ENCODE peak calls at places on chromosomes 12 and 14, in ten cellular contexts. E is activated T-cell treated with anti-CD3 and anti-CD28 coated beads for 24 hours; F is C1 segment of cervical spinal cord; L is GM12865; M is stimulated activated naive B cell treated with anti-CD40 and anti-IgM and Interleukin-4, amounts not matched to agents 10 μg/mL and 1 μg/mL and 100 μg/mL, for 72 hours; A is transverse colon; R is GDM1; Y is mammary epithelial cell; N is kidney glomerular epithelial cell; V is lung. S is an unnamed sample.

GRCh38 chr12:56718167-56718566 is 6.9 kb downstream of the NACA start:
- DNase-seq in Y (no peak), V (no peak), L (no peak), A (no peak), M (no peak), F (no peak), R (no peak), E (no peak), N (no peak), S (no peak)

GRCh38 chr12:104154806-104155205 is 16.8 kb upstream of the NFYB start:
- DNase-seq in M (no peak), N (no peak), V (no peak), F (no peak), Y (no peak), A (no peak), L (no peak), E (no peak), R (no peak), S (no peak)

GRCh38 chr12:113333877-113334785 is 778 bp downstream of the SLC8B1 start:
- DNase-seq in F (no peak), L (no peak), Y (peak; percentile 16), A (peak; percentile 26), R (no peak), M (no peak), E (no peak), N (no peak), V (peak; percentile 43), S (no peak)

GRCh38 chr14:69318241-69318640 is 58.3 kb downstream of the GALNT16 start:
- DNase-seq in A (no peak), R (no peak), N (peak; percentile 60), E (no peak), L (peak; percentile 18), M (peak; percentile 18), F (no peak), V (no peak), Y (no peak), S (no peak)

GRCh38 chr14:49972840-49973239 is 80.0 kb downstream of the ARF6 start:
- DNase-seq in A (peak; percentile 74), V (peak; percentile 54), F (no peak), E (no peak), R (no peak), Y (peak; percentile 89), N (peak; percentile 94), L (peak; percentile 51), M (peak; percentile 9), S (no peak)

GRCh38 chr12:54018608-54018984 is 9.6 kb upstream of the HOXC6 start:
- DNase-seq in N (no peak), A (no peak), F (no peak), V (no peak), Y (peak; percentile 54), M (no peak), R (no peak), L (no peak), E (no peak), S (no peak)

GRCh38 chr12:88650715-88651114 is 70.4 kb upstream of the KITLG start:
- DNase-seq in R (no peak), A (no peak), M (no peak), Y (peak; percentile 75), L (no peak), E (no peak), V (no peak), N (peak; percentile 62), F (no peak), S (no peak)

GRCh38 chr12:16560273-16560672 is 45.7 kb downstream of the LMO3 start:
- DNase-seq in R (no peak), N (no peak), V (no peak), M (no peak), L (no peak), A (no peak), E (no peak), Y (no peak), F (no peak), S (no peak)

GRCh38 chr12:26576266-26576665 is 256.7 kb downstream of the ITPR2 start:
- DNase-seq in V (no peak), Y (no peak), E (no peak), F (no peak), R (no peak), L (no peak), N (no peak), M (no peak), A (no peak), S (no peak)

GRCh38 chr12:67509987-67510386 is 138.6 kb upstream of the DYRK2 start:
- DNase-seq in M (no peak), A (no peak), Y (no peak), E (no peak), V (no peak), R (no peak), L (no peak), N (no peak), F (no peak), S (no peak)

GRCh38 chr12:19095869-19096480 is 33.6 kb upstream of the PLEKHA5 start:
- DNase-seq in Y (peak; percentile 69), M (no peak), A (no peak), F (no peak), R (no peak), V (no peak), N (no peak), L (no peak), E (no peak), S (no peak)

GRCh38 chr12:93032748-93033147 is 103.7 kb upstream of the EEA1 start:
- DNase-seq in A (no peak), R (no peak), F (no peak), M (no peak), L (no peak), N (no peak), V (no peak), E (no peak), Y (peak; percentile 10), S (no peak)

GRCh38 chr12:26830783-26831601 is 2.0 kb downstream of the ITPR2 start:
- DNase-seq in F (no peak), M (no peak), V (no peak), A (no peak), Y (no peak), N (no peak), R (no peak), E (no peak), L (no peak), S (no peak)

GRCh38 chr14:104930526-104931322 is 6.0 kb downstream of the PLD4 start:
- DNase-seq in N (no peak), M (no peak), L (no peak), E (no peak), F (no peak), R (no peak), A (no peak), Y (no peak), V (no peak), S (no peak)

GRCh38 chr14:104972301-104973211 is 5.6 kb downstream of the AHNAK2 start:
- DNase-seq in E (no peak), F (no peak), L (no peak), Y (peak; percentile 96), V (peak; percentile 81), N (peak; percentile 56), R (no peak), A (peak; percentile 84), M (no peak), S (no peak)

GRCh38 chr14:57326253-57326652 is 57.5 kb downstream of the AP5M1 start:
- DNase-seq in R (no peak), E (no peak), L (peak; percentile 34), A (no peak), F (no peak), Y (no peak), V (no peak), M (peak; percentile 27), N (no peak), S (no peak)

GRCh38 chr14:23147676-23148075 is 28.6 kb upstream of the CEBPE start:
- DNase-seq in V (no peak), A (no peak), Y (peak; percentile 59), F (peak; percentile 27), E (no peak), M (no peak), R (no peak), L (no peak), N (peak; percentile 21), S (peak; percentile 78)

GRCh38 chr12:20946732-20947131 is 136.2 kb downstream of the SLCO1B3 start:
- DNase-seq in N (no peak), F (no peak), M (no peak), R (no peak), A (no peak), L (peak; percentile 59), E (no peak), Y (no peak), V (no peak), S (no peak)

GRCh38 chr14:105013150-105013787 is 7.6 kb downstream of the CDCA4 start:
- DNase-seq in M (no peak), V (no peak), F (peak; percentile 47), Y (no peak), L (peak; percentile 41), E (no peak), N (no peak), R (no peak), A (no peak), S (peak; percentile 39)

GRCh38 chr12:6554168-6554989 is 1.5 kb downstream of the IFFO1 start:
- DNase-seq in L (peak; percentile 91), N (peak; percentile 86), M (peak; percentile 66), Y (no peak), R (no peak), A (peak; percentile 79), V (peak; percentile 76), F (peak; percentile 87), E (peak; percentile 69), S (peak; percentile 94)

GRCh38 chr14:90535556-90535930 is 138.7 kb downstream of the CALM1 start:
- DNase-seq in E (no peak), N (no peak), M (no peak), Y (no peak), A (no peak), L (no peak), R (no peak), F (no peak), V (no peak), S (no peak)

GRCh38 chr12:98409543-98409942 is 105.8 kb upstream of the TMPO start:
- DNase-seq in V (no peak), L (no peak), E (no peak), R (no peak), M (no peak), Y (no peak), A (no peak), N (no peak), F (no peak), S (no peak)

GRCh38 chr14:55102141-55102547 is 26.9 kb upstream of the LGALS3 start:
- DNase-seq in F (peak; percentile 87), N (peak; percentile 44), R (no peak), M (peak; percentile 50), A (peak; percentile 77), V (peak; percentile 89), E (peak; percentile 26), Y (peak; percentile 81), L (peak; percentile 96), S (peak; percentile 90)

GRCh38 chr12:115988629-115989563 is 288.6 kb downstream of the MED13L start:
- DNase-seq in R (no peak), E (no peak), Y (no peak), V (no peak), F (no peak), A (no peak), N (no peak), M (no peak), L (no peak), S (no peak)

GRCh38 chr12:30823140-30823669 is 68.5 kb upstream of the CAPRIN2 start:
- DNase-seq in L (peak; percentile 13), Y (no peak), F (no peak), V (peak; percentile 50), M (no peak), A (peak; percentile 34), E (peak; percentile 10), N (no peak), R (no peak), S (no peak)

GRCh38 chr12:52191841-52192791 is at the start of gene KRT80:
- DNase-seq in A (peak; percentile 84), E (peak; percentile 7), M (no peak), F (no peak), N (peak; percentile 98), V (peak; percentile 88), L (no peak), Y (peak; percentile 97), R (peak; percentile 19), S (no peak)

GRCh38 chr12:48890657-48891418 is 25.2 kb upstream of the RND1 start:
- DNase-seq in A (peak; percentile 82), N (peak; percentile 58), R (peak; percentile 54), E (peak; percentile 59), Y (peak; percentile 65), M (peak; percentile 65), L (peak; percentile 67), V (peak; percentile 74), F (peak; percentile 88), S (peak; percentile 93)

S was measured in cerebellar cortex.